ENCODE peak calls at places on chromosomes 1 and 21, in ten cellular contexts. M is dermis blood vessel endothelial cell; N is stromal cell of bone marrow; K is central memory CD4-positive, alpha-beta T cell; Q is iris pigment epithelial cell; P is Jurkat, Clone E6-1; L is mucosa of gallbladder; D is NAMALWA; V is GM04503; S is H7. Z is an unnamed sample.

GRCh38 chr1:41440321-41441090 is 44.0 kb downstream of the EDN2 start:
- DNase-seq in L (no peak), N (no peak), V (no peak), P (no peak), D (no peak), Q (no peak), S (no peak), M (no peak), K (no peak), Z (no peak)

GRCh38 chr1:215517441-215517891 is 49.6 kb upstream of the KCTD3 start:
- DNase-seq in D (no peak), V (no peak), L (no peak), K (no peak), S (peak; percentile 2), Q (peak; percentile 90), M (peak; percentile 43), N (peak; percentile 65), P (no peak), Z (no peak)

GRCh38 chr1:40840526-40841323 is 21.4 kb downstream of the CITED4 start:
- DNase-seq in D (no peak), L (no peak), S (no peak), V (no peak), Q (no peak), K (no peak), P (peak; percentile 29), M (peak; percentile 31), N (no peak), Z (no peak)

GRCh38 chr1:48493970-48494769 is 22.2 kb upstream of the SPATA6 start:
- DNase-seq in L (no peak), Q (peak; percentile 79), K (no peak), S (no peak), D (no peak), P (peak; percentile 37), N (peak; percentile 87), M (peak; percentile 39), V (peak; percentile 69), Z (no peak)

GRCh38 chr1:63730211-63730610 is 43.6 kb upstream of the ROR1 start:
- DNase-seq in M (no peak), L (no peak), K (no peak), S (no peak), Q (peak; percentile 16), N (no peak), V (no peak), P (no peak), D (no peak), Z (no peak)

GRCh38 chr1:38529946-38530345 is 329.6 kb downstream of the RRAGC start:
- DNase-seq in P (no peak), N (no peak), Q (no peak), K (no peak), M (no peak), D (no peak), S (no peak), V (no peak), L (no peak), Z (no peak)

GRCh38 chr1:244675167-244675566 is 22.2 kb downstream of the DESI2 start:
- DNase-seq in V (no peak), S (no peak), N (no peak), D (no peak), P (no peak), K (no peak), M (no peak), L (no peak), Q (peak; percentile 37), Z (no peak)

GRCh38 chr1:15417365-15417934 is 7.8 kb downstream of the EFHD2 start:
- DNase-seq in L (peak; percentile 57), D (no peak), P (peak; percentile 72), K (peak; percentile 82), Q (peak; percentile 81), N (no peak), V (no peak), M (peak; percentile 78), S (peak; percentile 60), Z (no peak)

GRCh38 chr1:61428146-61428545 is 296.8 kb downstream of the TM2D1 start:
- DNase-seq in N (no peak), S (no peak), V (peak; percentile 24), L (no peak), P (no peak), Q (no peak), M (no peak), D (no peak), K (no peak), Z (no peak)

GRCh38 chr1:180542530-180543171 is 16.1 kb upstream of the OVAAL start:
- DNase-seq in Q (peak; percentile 53), V (no peak), N (no peak), K (no peak), L (no peak), D (no peak), P (no peak), M (no peak), S (no peak), Z (no peak)

GRCh38 chr1:39996396-39997004 is 41.6 kb downstream of the MFSD2A start:
- DNase-seq in S (no peak), Q (no peak), N (no peak), V (no peak), D (no peak), L (no peak), M (no peak), P (no peak), K (no peak), Z (no peak)

GRCh38 chr1:184442260-184442659 is 55.4 kb downstream of the C1orf21 start:
- DNase-seq in V (no peak), L (no peak), M (no peak), K (no peak), N (no peak), D (no peak), Q (no peak), S (no peak), P (no peak), Z (no peak)

GRCh38 chr1:121443131-121443530 is 258.4 kb downstream of the SRGAP2C start:
- DNase-seq in S (no peak), M (no peak), D (no peak), K (no peak), P (no peak), Q (peak; percentile 44), N (peak; percentile 37), V (peak; percentile 26), L (no peak), Z (no peak)

GRCh38 chr1:6033986-6034749 is 11.5 kb upstream of the KCNAB2 start:
- DNase-seq in S (peak; percentile 94), M (peak; percentile 71), K (peak; percentile 14), V (no peak), Q (peak; percentile 36), L (no peak), N (no peak), P (no peak), D (peak; percentile 49), Z (peak; percentile 12)

GRCh38 chr1:52686830-52687229 is 11.3 kb downstream of the COA7 start:
- DNase-seq in S (no peak), D (no peak), V (no peak), K (no peak), M (no peak), N (no peak), P (no peak), Q (no peak), L (no peak), Z (no peak)

GRCh38 chr21:33259428-33259827 is 6.7 kb upstream of the IL10RB start:
- DNase-seq in K (no peak), D (no peak), V (no peak), M (no peak), L (no peak), Q (peak; percentile 29), S (no peak), N (no peak), P (no peak), Z (no peak)

GRCh38 chr1:64878090-64878489 is 88.3 kb downstream of the JAK1 start:
- DNase-seq in D (no peak), V (no peak), Q (no peak), K (no peak), L (no peak), P (no peak), M (no peak), N (no peak), S (no peak), Z (no peak)

GRCh38 chr1:64745181-64745985 is 508 bp downstream of the RAVER2 start:
- DNase-seq in M (peak; percentile 52), L (peak; percentile 44), S (peak; percentile 77), K (peak; percentile 3), Q (peak; percentile 65), P (peak; percentile 33), V (no peak), D (peak; percentile 55), N (no peak), Z (no peak)

GRCh38 chr21:27570306-27570868 is 603.5 kb upstream of the ADAMTS5 start:
- DNase-seq in Q (peak; percentile 93), S (no peak), V (peak; percentile 90), K (no peak), P (no peak), L (peak; percentile 74), M (no peak), D (no peak), N (peak; percentile 96), Z (no peak)

GRCh38 chr1:26597629-26598039 is 68.1 kb downstream of the RPS6KA1 start:
- DNase-seq in K (peak; percentile 48), Q (peak; percentile 59), M (peak; percentile 77), D (peak; percentile 88), P (peak; percentile 72), S (peak; percentile 71), L (no peak), N (no peak), V (no peak), Z (peak; percentile 77)

GRCh38 chr1:185483647-185484450 is 166.8 kb upstream of the IVNS1ABP start:
- DNase-seq in L (no peak), P (no peak), S (no peak), V (peak; percentile 98), D (no peak), M (peak; percentile 35), K (no peak), Q (peak; percentile 88), N (peak; percentile 91), Z (no peak)

GRCh38 chr1:18093646-18094045 is 14.0 kb upstream of the IGSF21 start:
- DNase-seq in L (no peak), M (no peak), K (no peak), N (no peak), V (no peak), P (no peak), S (no peak), Q (no peak), D (no peak), Z (no peak)

GRCh38 chr1:115275216-115275615 is 62.8 kb downstream of the NGF start:
- DNase-seq in K (no peak), V (no peak), N (no peak), M (peak; percentile 34), D (peak; percentile 38), P (peak; percentile 51), L (no peak), S (peak; percentile 67), Q (peak; percentile 49), Z (peak; percentile 55)

GRCh38 chr1:155008015-155008941 is 5.7 kb downstream of the ZBTB7B start:
- DNase-seq in K (no peak), N (no peak), D (no peak), P (no peak), M (no peak), L (no peak), Q (no peak), V (no peak), S (peak; percentile 84), Z (no peak)

GRCh38 chr1:66197785-66198184 is 336.2 kb upstream of the SGIP1 start:
- DNase-seq in Q (no peak), M (no peak), D (no peak), S (no peak), L (no peak), P (no peak), N (peak; percentile 29), V (no peak), K (no peak), Z (no peak)

GRCh38 chr1:172165403-172165802 is 255.1 kb upstream of the C1orf105 start:
- DNase-seq in L (no peak), D (no peak), S (no peak), V (no peak), M (no peak), K (no peak), P (no peak), N (no peak), Q (no peak), Z (no peak)

GRCh38 chr1:196180847-196181593 is 427.2 kb downstream of the KCNT2 start:
- DNase-seq in D (no peak), L (no peak), S (no peak), N (peak; percentile 88), M (peak; percentile 51), Q (peak; percentile 97), K (no peak), V (peak; percentile 85), P (no peak), Z (no peak)

GRCh38 chr1:58432813-58433668 is 113.5 kb downstream of the OMA1 start:
- DNase-seq in M (peak; percentile 67), Q (peak; percentile 88), L (no peak), V (peak; percentile 64), P (no peak), K (no peak), S (peak; percentile 78), N (no peak), D (no peak), Z (no peak)